ENCODE peak calls at places on chromosomes 11 and 22, in six cellular contexts. W, R, J, C, M and S are unnamed samples. For H3K4me1 and H3K27me3, the result is how much of the 10 kb centered on the place peaks cover.

GRCh38 chr11:95375451-95375850 is 144.4 kb upstream of the SESN3 start:
- DNase-seq in W (no peak), R (no peak), J (no peak), C (no peak), M (no peak), S (no peak)

GRCh38 chr11:127632546-127632945 is 632.0 kb upstream of the KIRREL3 start:
- DNase-seq in W (no peak), R (no peak), J (no peak), C (no peak), M (no peak), S (no peak)

GRCh38 chr22:25368271-25368670 is 148.8 kb downstream of the CRYBB2 start:
- DNase-seq in W (no peak), R (no peak), J (peak), C (no peak), M (no peak), S (peak)

GRCh38 chr11:78065239-78065638 is 1.6 kb downstream of the THRSP start:
- DNase-seq in W (no peak), R (no peak), J (no peak), C (no peak), M (no peak), S (no peak)

GRCh38 chr11:44246726-44247125 is 63.2 kb downstream of the ALX4 start:
- DNase-seq in W (no peak), R (no peak), J (no peak), C (no peak), M (no peak), S (peak)

GRCh38 chr11:76629853-76630599 is 40.5 kb downstream of the LRRC32 start:
- DNase-seq in W (no peak), R (peak), J (no peak), C (peak), M (no peak), S (no peak)

GRCh38 chr11:115238802-115239201 is 265.4 kb downstream of the CADM1 start:
- DNase-seq in W (no peak), R (no peak), J (no peak), C (no peak), M (no peak), S (no peak)

GRCh38 chr11:83249972-83250593 is 36.1 kb downstream of the CCDC90B start:
- DNase-seq in W (peak), R (no peak), J (peak), C (no peak), M (no peak), S (peak)

GRCh38 chr11:28965824-28966223 is 857.6 kb downstream of the METTL15 start:
- DNase-seq in W (no peak), R (no peak), J (no peak), C (no peak), M (no peak), S (peak)

GRCh38 chr22:49622241-49623105 is 205.2 kb downstream of the BRD1 start:
- DNase-seq in W (no peak), R (no peak), J (no peak), C (no peak), M (no peak), S (no peak)

GRCh38 chr11:63680842-63681207 is 475 bp upstream of the RTN3 start:
- DNase-seq in W (no peak), R (no peak), J (peak), C (no peak), M (no peak), S (no peak)

GRCh38 chr22:22169923-22170322 is 74.7 kb upstream of the VPREB1 start:
- DNase-seq in W (no peak), R (no peak), J (no peak), C (no peak), M (no peak), S (no peak)

GRCh38 chr22:19957445-19957844 is 15.8 kb upstream of the TXNRD2 start:
- DNase-seq in W (no peak), R (no peak), J (peak), C (no peak), M (no peak), S (no peak)

GRCh38 chr11:16505481-16505880 is 149.1 kb upstream of the SOX6 start:
- DNase-seq in W (no peak), R (no peak), J (no peak), C (no peak), M (peak), S (no peak)

GRCh38 chr11:123054301-123055065 is 7.5 kb downstream of the HSPA8 start:
- DNase-seq in W (peak), R (no peak), J (peak), C (no peak), M (peak), S (peak)

GRCh38 chr11:57230797-57231538 is 6.1 kb downstream of the APLNR start:
- DNase-seq in W (peak), R (no peak), J (peak), C (no peak), M (peak), S (no peak)

GRCh38 chr11:16412525-16413194 is 56.3 kb upstream of the SOX6 start:
- DNase-seq in W (no peak), R (no peak), J (no peak), C (no peak), M (no peak), S (no peak)

GRCh38 chr11:12494699-12495098 is 117.3 kb downstream of the PARVA start:
- DNase-seq in W (no peak), R (no peak), J (peak), C (no peak), M (no peak), S (peak)

GRCh38 chr11:71999813-72000590 is 1.3 kb downstream of the IL18BP start:
- DNase-seq in W (no peak), R (no peak), J (no peak), C (no peak), M (no peak), S (no peak)

GRCh38 chr22:42337356-42337755 is 66.9 kb upstream of the TCF20 start:
- DNase-seq in W (no peak), R (no peak), J (no peak), C (no peak), M (no peak), S (no peak)
- H3K4me1 ChIP-seq in W (under half), R (under half), J (under half), C (under half), M (under half), S (under half)

GRCh38 chr11:20327377-20327776 is 36.1 kb upstream of the HTATIP2 start:
- DNase-seq in W (no peak), R (no peak), J (no peak), C (no peak), M (no peak), S (no peak)
- H3K27me3 ChIP-seq in W (under half), R (under half), J (under half), C (under half), M (under half), S (half or more)

GRCh38 chr11:65431452-65432132 is 9.0 kb downstream of the NEAT1 start:
- DNase-seq in W (no peak), R (no peak), J (no peak), C (no peak), M (no peak), S (peak)

GRCh38 chr11:65429724-65430405 is 7.3 kb downstream of the NEAT1 start:
- DNase-seq in W (no peak), R (peak), J (no peak), C (peak), M (peak), S (peak)

GRCh38 chr11:65432133-65432650 is 9.6 kb downstream of the NEAT1 start:
- DNase-seq in W (no peak), R (no peak), J (no peak), C (no peak), M (no peak), S (peak)

GRCh38 chr11:65429069-65429681 is 6.6 kb downstream of the NEAT1 start:
- DNase-seq in W (no peak), R (peak), J (peak), C (no peak), M (no peak), S (peak)

DNA sequence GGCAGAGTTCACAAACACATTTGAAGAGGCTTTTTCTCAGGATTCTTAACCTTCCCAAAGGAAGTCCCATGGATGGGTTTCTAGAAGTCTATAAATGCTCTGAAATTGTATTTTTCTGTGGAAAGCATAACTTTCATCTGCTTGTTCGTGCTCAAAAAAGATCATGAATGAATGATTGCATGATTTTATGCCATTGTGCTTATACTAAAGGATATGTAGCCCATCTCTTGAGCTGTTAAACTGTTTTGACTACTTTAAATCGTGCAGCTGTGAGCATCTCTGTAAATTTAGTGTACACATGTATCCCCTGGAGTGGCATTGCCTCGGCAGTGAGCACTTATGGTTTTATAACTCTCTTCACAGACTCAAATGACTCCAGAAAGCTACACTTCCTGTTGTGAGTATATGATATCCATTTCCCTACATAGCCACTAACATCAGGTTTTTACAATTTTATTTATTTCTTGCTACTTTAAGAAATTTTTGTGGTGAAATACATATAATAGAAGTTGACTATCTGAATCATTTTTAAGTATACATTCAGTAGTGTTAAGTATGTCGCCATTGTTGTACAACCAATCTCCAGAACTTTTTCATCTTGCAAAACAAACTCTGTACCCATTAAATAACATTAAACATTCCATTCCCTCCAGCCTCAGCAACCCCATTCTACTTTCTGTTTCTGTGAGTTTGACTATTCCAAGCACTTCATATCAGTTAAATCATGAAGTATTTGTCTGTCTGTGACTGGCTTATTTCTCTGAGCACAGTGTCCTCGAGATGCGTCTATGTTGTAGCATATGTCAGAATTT is 8.0 kb downstream of the NEAT1 start:
- DNase-seq in W (no peak), R (peak), J (no peak), C (no peak), M (no peak), S (peak)
- H3K4me1 ChIP-seq in W (under half), R (half or more), J (under half), C (under half), M (under half), S (under half)

DNA sequence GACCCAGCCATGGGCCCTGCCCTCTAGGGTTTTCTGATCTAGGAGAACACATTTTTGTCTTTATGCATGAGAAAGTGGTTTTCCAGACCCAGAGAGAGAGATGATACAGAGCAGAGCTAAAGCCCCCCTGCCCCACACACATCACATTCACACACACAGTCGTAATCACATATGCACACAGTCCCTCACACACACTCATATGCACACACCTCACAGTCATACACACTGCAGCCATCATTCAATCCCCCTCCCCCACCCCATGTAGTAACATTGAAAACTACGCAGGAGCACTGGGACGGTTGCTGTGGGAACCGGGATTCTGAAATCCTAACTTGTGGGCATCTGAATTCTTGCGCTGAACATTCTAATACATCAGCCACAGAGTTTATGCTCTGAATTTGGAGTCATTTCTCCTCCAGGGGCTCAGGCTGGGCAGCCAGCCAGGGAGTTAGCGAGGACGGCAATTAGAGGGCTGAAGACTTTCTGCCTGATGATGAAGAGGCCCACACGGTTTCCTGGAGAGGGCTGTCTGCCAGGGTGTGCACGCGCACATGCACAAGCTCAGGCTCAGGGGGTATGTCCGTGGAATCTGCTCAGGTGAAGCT is 32.7 kb downstream of the CD6 start:
- DNase-seq in W (no peak), R (no peak), J (no peak), C (no peak), M (no peak), S (peak)
- H3K27me3 ChIP-seq in W (under half), R (under half), J (under half), C (under half), M (under half), S (half or more)

DNA sequence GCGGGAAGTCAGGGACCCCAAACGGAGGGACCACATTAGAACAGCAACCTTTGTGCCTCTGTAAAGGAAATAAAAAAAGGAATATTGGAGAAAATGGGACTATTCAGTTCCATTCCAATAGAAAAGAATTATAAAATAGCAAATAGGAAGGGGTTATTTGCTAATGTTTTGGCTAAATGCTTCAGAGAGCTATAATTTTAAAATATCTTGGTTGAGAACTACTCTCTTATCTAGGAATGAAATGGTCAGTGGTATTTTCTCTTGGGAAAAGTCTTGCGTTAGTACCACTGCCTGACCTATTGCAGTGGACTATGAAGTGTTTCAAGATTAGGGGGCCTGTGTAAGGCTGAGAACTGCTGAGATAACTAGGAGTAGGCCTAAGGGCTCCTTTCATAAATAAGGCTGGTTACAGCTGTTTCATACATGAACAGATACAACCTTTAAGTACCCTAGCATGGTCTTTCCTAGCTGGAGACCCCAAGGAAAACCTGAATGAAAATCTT is 6.9 kb upstream of the WEE1 start:
- DNase-seq in W (peak), R (no peak), J (no peak), C (no peak), M (no peak), S (peak)
- H3K4me1 ChIP-seq in W (under half), R (half or more), J (under half), C (under half), M (under half), S (under half)

GRCh38 chr11:120571476-120571875 is 59.9 kb downstream of the GRIK4 start:
- DNase-seq in W (no peak), R (peak), J (no peak), C (no peak), M (peak), S (no peak)

GRCh38 chr11:120576606-120577005 is 65.1 kb downstream of the GRIK4 start:
- DNase-seq in W (no peak), R (no peak), J (no peak), C (no peak), M (peak), S (no peak)

GRCh38 chr11:120574881-120575280 is 63.3 kb downstream of the GRIK4 start:
- DNase-seq in W (no peak), R (no peak), J (peak), C (no peak), M (peak), S (no peak)

GRCh38 chr11:120575461-120575860 is 63.9 kb downstream of the GRIK4 start:
- DNase-seq in W (no peak), R (no peak), J (no peak), C (no peak), M (peak), S (no peak)

DNA sequence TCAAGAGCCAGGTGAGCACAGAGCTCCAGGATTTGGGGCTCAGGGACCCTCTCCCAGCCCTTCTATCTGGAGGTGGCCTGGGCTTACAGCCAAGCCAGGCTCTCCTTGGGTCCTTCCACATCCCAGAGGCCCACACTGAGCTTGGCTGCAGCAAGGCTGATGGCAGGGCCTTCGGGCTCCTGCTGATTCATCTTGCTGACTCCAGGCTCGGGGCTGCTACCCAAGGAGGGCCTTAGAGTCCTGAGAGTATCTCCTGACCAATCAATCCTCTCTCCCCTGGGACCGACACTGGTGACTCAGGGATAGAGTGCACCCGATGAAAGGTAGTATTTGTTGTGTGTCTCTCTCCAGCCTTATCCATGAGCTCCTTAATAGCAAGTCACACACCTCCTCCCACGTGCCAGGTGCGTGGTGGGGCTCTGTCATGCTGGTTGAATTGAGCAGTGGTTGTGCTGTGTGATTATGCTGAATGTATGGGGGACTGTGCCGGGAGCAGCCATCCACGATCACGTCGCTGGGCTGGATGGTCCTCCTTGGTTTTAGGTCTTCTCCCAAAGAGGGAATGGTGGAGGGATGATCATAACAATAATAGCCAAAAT is 62.3 kb downstream of the GRIK4 start:
- DNase-seq in W (no peak), R (no peak), J (no peak), C (no peak), M (peak), S (no peak)
- H3K27me3 ChIP-seq in W (half or more), R (under half), J (under half), C (under half), M (under half), S (half or more)

DNA sequence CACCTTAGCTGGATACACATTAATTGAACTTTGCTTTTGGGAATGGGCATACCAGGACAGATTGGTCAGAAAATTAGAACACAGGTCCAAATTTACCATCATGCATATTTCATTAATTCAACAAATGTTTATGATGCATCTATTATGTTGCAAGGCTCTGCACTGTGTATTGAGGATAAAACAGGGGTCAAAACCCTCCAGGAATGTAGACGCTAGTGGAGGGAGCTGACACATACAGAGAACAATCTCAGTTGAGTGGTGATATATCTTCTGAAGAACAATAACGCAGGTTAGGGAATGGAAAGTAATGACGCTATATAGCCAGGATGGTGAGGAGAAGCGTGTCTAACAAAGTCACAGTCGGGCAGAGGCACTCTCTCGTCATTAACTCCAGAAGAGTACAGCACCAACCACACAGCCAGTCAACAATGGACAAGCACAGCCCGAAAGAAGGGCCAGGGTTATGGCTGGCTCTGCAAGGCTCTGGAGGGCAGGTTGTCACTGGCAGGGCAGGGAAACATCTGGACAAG is 3.8 kb downstream of the FLI1 start:
- DNase-seq in W (no peak), R (no peak), J (no peak), C (no peak), M (peak), S (no peak)
- H3K4me1 ChIP-seq in W (under half), R (under half), J (under half), C (under half), M (under half), S (under half)

GRCh38 chr11:121699801-121700200 is 247.0 kb upstream of the SORL1-AS1 start:
- DNase-seq in W (no peak), R (no peak), J (no peak), C (no peak), M (no peak), S (no peak)
- H3K27me3 ChIP-seq in W (under half), R (under half), J (under half), C (under half), M (under half), S (under half)

GRCh38 chr11:74471037-74471436 is 3.7 kb upstream of the KCNE3 start:
- DNase-seq in W (no peak), R (peak), J (no peak), C (no peak), M (no peak), S (no peak)

GRCh38 chr11:74472030-74472429 is 4.7 kb upstream of the KCNE3 start:
- DNase-seq in W (no peak), R (no peak), J (peak), C (no peak), M (no peak), S (no peak)

GRCh38 chr11:74470526-74470925 is 3.2 kb upstream of the KCNE3 start:
- DNase-seq in W (no peak), R (peak), J (no peak), C (no peak), M (no peak), S (no peak)

GRCh38 chr11:74473382-74474201 is 6.2 kb upstream of the KCNE3 start:
- DNase-seq in W (no peak), R (peak), J (no peak), C (no peak), M (no peak), S (no peak)

DNA sequence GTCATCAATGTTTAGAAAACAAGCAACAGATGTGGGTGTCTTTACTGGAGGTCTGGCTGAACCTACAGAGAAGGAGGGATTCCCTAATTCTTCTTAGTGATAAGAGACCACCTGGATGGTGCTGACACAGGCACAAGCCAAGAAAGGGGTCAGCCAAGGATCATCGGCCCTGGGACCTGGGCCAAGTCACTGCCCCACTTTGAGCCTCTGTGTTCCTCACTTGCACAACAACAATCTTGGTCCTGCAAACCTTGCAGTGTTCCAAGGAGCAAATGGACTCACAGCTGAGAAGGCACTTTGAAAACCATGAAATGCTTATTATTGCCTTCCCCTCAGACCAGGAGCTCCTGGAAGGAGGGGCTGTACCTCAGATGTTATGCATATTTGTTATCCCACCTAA is 7.0 kb upstream of the KCNE3 start:
- DNase-seq in W (no peak), R (peak), J (no peak), C (no peak), M (no peak), S (no peak)
- H3K4me1 ChIP-seq in W (under half), R (under half), J (under half), C (under half), M (under half), S (under half)